ENCODE peak calls at places on chromosome 1, in ten cellular contexts. S is mesothelial cell of epicardium, N is A673, T is pancreas, P is tibial nerve, V is neural crest cell, H is progenitor cell of endocrine pancreas, E is body of pancreas, A is right lobe of liver, W is IMR-90. Y is an unnamed sample.

GRCh38 chr1:45225598-45225997 is 19.2 kb upstream of the ZSWIM5 start:
- DNase-seq in E (no peak), N (no peak), S (no peak), W (no peak), V (no peak), A (no peak), P (no peak), T (no peak), H (no peak), Y (no peak)

GRCh38 chr1:174968750-174969244 is 30.9 kb upstream of the CACYBP start:
- DNase-seq in W (peak; percentile 57), H (no peak), T (no peak), E (no peak), S (no peak), N (no peak), A (no peak), P (no peak), V (no peak), Y (no peak)

GRCh38 chr1:6822530-6823359 is 37.5 kb downstream of the CAMTA1 start:
- DNase-seq in P (no peak), S (no peak), H (no peak), E (peak; percentile 49), A (peak; percentile 75), W (no peak), T (no peak), V (no peak), N (peak; percentile 70), Y (no peak)

GRCh38 chr1:55317263-55317662 is 102.1 kb upstream of the USP24 start:
- DNase-seq in V (no peak), S (no peak), E (no peak), T (no peak), A (no peak), N (no peak), P (no peak), W (no peak), H (no peak), Y (no peak)

GRCh38 chr1:24855474-24855873 is 74.6 kb downstream of the RUNX3 start:
- DNase-seq in A (no peak), W (no peak), E (no peak), T (no peak), P (no peak), V (no peak), S (no peak), H (no peak), N (no peak), Y (no peak)

GRCh38 chr1:68120136-68120791 is 69.8 kb upstream of the DIRAS3 start:
- DNase-seq in A (peak; percentile 56), E (peak; percentile 71), S (no peak), N (peak; percentile 75), H (peak; percentile 39), V (peak; percentile 67), T (peak; percentile 40), W (peak; percentile 85), P (no peak), Y (no peak)

GRCh38 chr1:67791261-67791660 is 42.0 kb downstream of the GNG12 start:
- DNase-seq in H (no peak), P (no peak), V (no peak), E (no peak), T (no peak), W (peak; percentile 44), N (no peak), A (no peak), S (no peak), Y (no peak)

GRCh38 chr1:20430355-20431290 is 55.4 kb downstream of the CAMK2N1 start:
- DNase-seq in E (no peak), V (peak; percentile 67), T (no peak), A (no peak), S (peak; percentile 37), N (peak; percentile 53), H (peak; percentile 28), P (no peak), W (peak; percentile 18), Y (no peak)

GRCh38 chr1:25873120-25873519 is 2.4 kb downstream of the PAQR7 start:
- DNase-seq in T (no peak), H (no peak), A (peak; percentile 98), E (no peak), V (no peak), P (no peak), W (no peak), S (no peak), N (no peak), Y (peak; percentile 64)

GRCh38 chr1:22711591-22712501 is 1.2 kb downstream of the EPHB2 start:
- DNase-seq in N (no peak), V (no peak), P (no peak), S (no peak), W (peak; percentile 39), E (no peak), T (no peak), H (no peak), A (no peak), Y (no peak)

GRCh38 chr1:2255420-2256369 is 27.6 kb downstream of the SKI start:
- DNase-seq in S (no peak), W (peak; percentile 73), A (no peak), P (no peak), V (no peak), T (no peak), E (peak; percentile 54), H (no peak), N (peak; percentile 90), Y (no peak)

GRCh38 chr1:53413175-53414001 is 45.8 kb upstream of the DMRTB1 start:
- DNase-seq in S (no peak), P (no peak), W (peak; percentile 89), E (no peak), N (peak; percentile 25), T (no peak), V (no peak), H (no peak), A (no peak), Y (no peak)

GRCh38 chr1:4972761-4973320 is 318.4 kb downstream of the AJAP1 start:
- DNase-seq in W (no peak), P (no peak), A (no peak), V (no peak), T (no peak), H (no peak), E (no peak), S (no peak), N (no peak), Y (no peak)

GRCh38 chr1:211501671-211502413 is 9.9 kb upstream of the RD3 start:
- DNase-seq in W (no peak), S (no peak), A (no peak), P (no peak), V (no peak), E (no peak), H (no peak), T (no peak), N (no peak), Y (no peak)

GRCh38 chr1:66452982-66453381 is 81.0 kb upstream of the SGIP1 start:
- DNase-seq in E (no peak), S (no peak), T (no peak), N (no peak), V (no peak), H (no peak), P (no peak), W (no peak), A (no peak), Y (no peak)

GRCh38 chr1:66455446-66455845 is 78.5 kb upstream of the SGIP1 start:
- DNase-seq in W (no peak), S (no peak), E (no peak), P (no peak), H (no peak), T (no peak), V (no peak), A (no peak), N (no peak), Y (no peak)

GRCh38 chr1:66450847-66451246 is 83.1 kb upstream of the SGIP1 start:
- DNase-seq in N (no peak), V (no peak), S (no peak), P (no peak), W (no peak), H (no peak), A (no peak), T (no peak), E (no peak), Y (no peak)

GRCh38 chr1:66450043-66450514 is 83.9 kb upstream of the SGIP1 start:
- DNase-seq in E (no peak), P (no peak), N (peak; percentile 45), S (no peak), A (no peak), T (no peak), W (no peak), H (no peak), V (no peak), Y (no peak)

GRCh38 chr1:66452162-66452561 is 81.8 kb upstream of the SGIP1 start:
- DNase-seq in T (no peak), A (no peak), S (no peak), E (no peak), N (no peak), V (no peak), H (no peak), P (no peak), W (no peak), Y (no peak)
- TF ChIP-seq CTCF in T (no peak), A (no peak), S (no peak), E (no peak), N (peak; percentile 20), V (peak; percentile 12), H (peak; percentile 31), P (no peak), W (no peak), Y (no peak)

DNA sequence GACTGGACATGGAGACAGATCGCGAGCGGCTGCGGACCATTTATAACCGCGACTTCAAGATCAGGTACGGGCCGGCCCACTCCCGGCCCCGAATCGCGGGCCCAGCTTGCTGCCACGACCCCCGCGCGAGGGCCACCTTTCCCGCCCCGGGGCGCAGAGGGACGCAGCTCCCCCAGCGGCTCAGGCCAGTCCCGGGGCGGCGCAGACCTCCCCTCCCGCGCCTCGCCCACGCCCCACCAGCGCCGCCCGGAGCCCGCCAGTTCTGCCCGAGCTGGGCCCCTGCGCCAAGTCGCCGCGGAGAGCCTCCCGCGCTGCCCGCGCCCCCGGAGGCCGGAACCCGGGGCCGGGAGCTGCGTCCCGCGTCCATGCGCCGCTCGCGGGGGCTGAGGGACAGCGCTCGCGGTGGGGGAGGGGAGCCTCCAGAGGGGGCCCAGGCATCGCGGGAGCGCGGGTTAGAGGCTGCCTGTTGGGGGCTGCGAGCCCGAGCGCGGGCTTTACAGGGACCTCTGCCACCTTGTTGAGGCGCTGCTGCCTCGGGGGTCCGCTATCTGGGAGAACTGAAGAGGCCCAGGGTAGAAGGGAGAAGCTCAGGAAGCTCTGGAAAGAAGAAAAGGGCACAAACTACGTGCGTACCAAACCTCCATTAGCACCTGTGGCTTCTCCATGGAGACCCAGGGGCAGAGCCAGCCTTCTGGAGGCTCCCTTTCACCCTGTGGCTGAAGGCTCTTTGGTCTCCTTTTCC is 698 bp downstream of the MOV10 start:
- DNase-seq in P (no peak), N (peak; percentile 60), W (peak; percentile 6), A (no peak), S (peak; percentile 52), H (peak; percentile 59), T (no peak), V (peak; percentile 62), E (peak; percentile 41), Y (peak; percentile 90)
- TF ChIP-seq CTCF in P (no peak), N (no peak), W (peak; percentile 12), A (no peak), S (no peak), H (peak; percentile 34), T (no peak), V (peak; percentile 28), E (peak; percentile 20), Y (no peak)

GRCh38 chr1:46784666-46785065 is 14.2 kb upstream of the CYP4B1 start:
- DNase-seq in H (no peak), P (no peak), E (no peak), V (no peak), A (no peak), W (no peak), T (no peak), S (no peak), N (no peak), Y (no peak)
- TF ChIP-seq CTCF in H (no peak), P (no peak), E (no peak), V (no peak), A (no peak), W (no peak), T (no peak), S (no peak), N (no peak), Y (no peak)

GRCh38 chr1:19338323-19338762 is 26.2 kb downstream of the SLC66A1 start:
- DNase-seq in T (peak; percentile 36), N (no peak), W (no peak), A (peak; percentile 88), H (peak; percentile 39), E (peak; percentile 33), P (no peak), V (no peak), S (peak; percentile 45), Y (no peak)
- TF ChIP-seq CTCF in T (no peak), N (no peak), W (no peak), A (peak; percentile 57), H (peak; percentile 64), E (peak; percentile 45), P (no peak), V (peak; percentile 59), S (peak; percentile 50), Y (no peak)